ENCODE peak calls at places on chromosomes 12 and 14, in nine cellular contexts. Y, K, X, B, E, A, U, T and D are unnamed samples.

GRCh38 chr12:67355428-67356385 is 86.5 kb downstream of the CAND1 start:
- DNase-seq in Y (peak), K (no peak), X (peak), B (peak), E (peak), A (no peak), U (peak), T (no peak), D (no peak)

GRCh38 chr12:1908758-1909157 is 9.7 kb downstream of the CACNA2D4 start:
- DNase-seq in Y (peak), K (no peak), X (no peak), B (no peak), E (no peak), A (no peak), U (no peak), T (no peak), D (no peak)

GRCh38 chr14:90658541-90658967 is 157.7 kb downstream of the TTC7B start:
- DNase-seq in Y (peak), K (no peak), X (no peak), B (no peak), E (peak), A (no peak), U (peak), T (no peak), D (no peak)

GRCh38 chr14:90592655-90593054 is 195.8 kb downstream of the CALM1 start:
- DNase-seq in Y (no peak), K (no peak), X (no peak), B (no peak), E (no peak), A (no peak), U (no peak), T (no peak), D (no peak)

GRCh38 chr12:120453977-120454376 is 7.7 kb downstream of the GATC start:
- DNase-seq in Y (peak), K (no peak), X (peak), B (peak), E (peak), A (no peak), U (peak), T (no peak), D (no peak)

GRCh38 chr12:6603095-6603567 is 4.0 kb downstream of the CHD4 start:
- DNase-seq in Y (no peak), K (no peak), X (no peak), B (no peak), E (peak), A (peak), U (no peak), T (no peak), D (peak)

GRCh38 chr14:59474172-59474571 is 9.0 kb upstream of the GPR135 start:
- DNase-seq in Y (no peak), K (no peak), X (no peak), B (no peak), E (no peak), A (no peak), U (no peak), T (no peak), D (no peak)

GRCh38 chr12:119929974-119930373 is 52.9 kb upstream of the CIT start:
- DNase-seq in Y (no peak), K (no peak), X (no peak), B (no peak), E (no peak), A (no peak), U (no peak), T (no peak), D (no peak)

GRCh38 chr14:21846227-21846885 is 172.7 kb upstream of the OR4E1 start:
- DNase-seq in Y (peak), K (peak), X (peak), B (peak), E (peak), A (peak), U (peak), T (no peak), D (no peak)

GRCh38 chr12:41407240-41407799 is 219.2 kb downstream of the PDZRN4 start:
- DNase-seq in Y (no peak), K (no peak), X (no peak), B (no peak), E (no peak), A (no peak), U (no peak), T (no peak), D (no peak)

GRCh38 chr12:103632554-103633216 is 45.6 kb downstream of the STAB2 start:
- DNase-seq in Y (peak), K (no peak), X (peak), B (peak), E (peak), A (peak), U (peak), T (no peak), D (peak)

GRCh38 chr12:45612044-45612794 is 117.3 kb upstream of the ARID2 start:
- DNase-seq in Y (no peak), K (no peak), X (no peak), B (no peak), E (no peak), A (no peak), U (no peak), T (peak), D (no peak)

GRCh38 chr12:40145896-40146295 is 40.0 kb upstream of the SLC2A13 start:
- DNase-seq in Y (no peak), K (no peak), X (no peak), B (no peak), E (peak), A (no peak), U (no peak), T (no peak), D (no peak)

GRCh38 chr12:30725739-30726138 is 29.0 kb downstream of the CAPRIN2 start:
- DNase-seq in Y (no peak), K (no peak), X (no peak), B (peak), E (no peak), A (no peak), U (no peak), T (peak), D (no peak)
- TF ChIP-seq CTCF in Y (no peak), K (no peak), X (no peak), B (no peak), E (no peak), A (no peak), U (no peak), T (peak), D (no peak)

GRCh38 chr14:54353266-54353665 is 43.5 kb upstream of the CDKN3 start:
- DNase-seq in Y (no peak), K (no peak), X (peak), B (no peak), E (no peak), A (no peak), U (no peak), T (no peak), D (no peak)

GRCh38 chr14:54354968-54355641 is 41.7 kb upstream of the CDKN3 start:
- DNase-seq in Y (no peak), K (no peak), X (no peak), B (no peak), E (no peak), A (no peak), U (no peak), T (no peak), D (no peak)

GRCh38 chr14:54354096-54354495 is 42.7 kb upstream of the CDKN3 start:
- DNase-seq in Y (no peak), K (no peak), X (peak), B (no peak), E (peak), A (no peak), U (no peak), T (no peak), D (no peak)

GRCh38 chr14:54355698-54356097 is 41.1 kb upstream of the CDKN3 start:
- DNase-seq in Y (no peak), K (no peak), X (no peak), B (no peak), E (no peak), A (no peak), U (no peak), T (no peak), D (no peak)

GRCh38 chr14:54353694-54354093 is 43.1 kb upstream of the CDKN3 start:
- DNase-seq in Y (no peak), K (no peak), X (no peak), B (no peak), E (peak), A (no peak), U (no peak), T (no peak), D (no peak)
- TF ChIP-seq CTCF in Y (no peak), K (no peak), X (no peak), B (no peak), E (no peak), A (no peak), U (no peak), T (no peak), D (no peak)

DNA sequence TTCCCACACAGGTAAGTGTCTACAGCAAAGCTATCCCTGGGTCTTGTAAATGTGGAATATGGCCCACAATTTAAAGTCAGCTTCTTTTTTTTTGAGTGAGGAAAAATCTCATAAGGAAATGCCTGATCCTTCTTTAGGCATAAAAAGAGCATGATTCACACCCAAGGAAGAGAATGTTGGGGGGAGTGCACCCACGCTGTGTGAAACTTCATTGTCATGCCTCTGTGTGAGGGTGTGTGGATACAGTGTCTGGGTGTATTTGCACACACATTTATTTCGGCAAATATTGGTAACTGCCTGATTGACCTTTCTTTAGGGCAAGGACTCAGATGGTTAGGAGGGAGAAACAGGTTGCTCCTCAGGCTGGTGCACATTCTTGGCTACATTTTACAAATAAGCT is 196.8 kb upstream of the STXBP6 start:
- DNase-seq in Y (no peak), K (no peak), X (no peak), B (no peak), E (no peak), A (no peak), U (no peak), T (no peak), D (no peak)
- TF ChIP-seq CTCF in Y (no peak), K (no peak), X (no peak), B (no peak), E (no peak), A (no peak), U (no peak), T (no peak), D (no peak)

GRCh38 chr14:89282191-89282590 is 134.8 kb downstream of the FOXN3 start:
- DNase-seq in Y (no peak), K (no peak), X (no peak), B (no peak), E (no peak), A (no peak), U (no peak), T (no peak), D (no peak)
- TF ChIP-seq CTCF in Y (no peak), K (no peak), X (no peak), B (no peak), E (no peak), A (no peak), U (no peak), T (no peak), D (no peak)

GRCh38 chr12:26274441-26275312 is 79.3 kb downstream of the SSPN start:
- DNase-seq in Y (peak), K (peak), X (peak), B (peak), E (peak), A (peak), U (peak), T (peak), D (peak)
- TF ChIP-seq CTCF in Y (no peak), K (no peak), X (peak), B (peak), E (peak), A (no peak), U (no peak), T (peak), D (no peak)

DNA sequence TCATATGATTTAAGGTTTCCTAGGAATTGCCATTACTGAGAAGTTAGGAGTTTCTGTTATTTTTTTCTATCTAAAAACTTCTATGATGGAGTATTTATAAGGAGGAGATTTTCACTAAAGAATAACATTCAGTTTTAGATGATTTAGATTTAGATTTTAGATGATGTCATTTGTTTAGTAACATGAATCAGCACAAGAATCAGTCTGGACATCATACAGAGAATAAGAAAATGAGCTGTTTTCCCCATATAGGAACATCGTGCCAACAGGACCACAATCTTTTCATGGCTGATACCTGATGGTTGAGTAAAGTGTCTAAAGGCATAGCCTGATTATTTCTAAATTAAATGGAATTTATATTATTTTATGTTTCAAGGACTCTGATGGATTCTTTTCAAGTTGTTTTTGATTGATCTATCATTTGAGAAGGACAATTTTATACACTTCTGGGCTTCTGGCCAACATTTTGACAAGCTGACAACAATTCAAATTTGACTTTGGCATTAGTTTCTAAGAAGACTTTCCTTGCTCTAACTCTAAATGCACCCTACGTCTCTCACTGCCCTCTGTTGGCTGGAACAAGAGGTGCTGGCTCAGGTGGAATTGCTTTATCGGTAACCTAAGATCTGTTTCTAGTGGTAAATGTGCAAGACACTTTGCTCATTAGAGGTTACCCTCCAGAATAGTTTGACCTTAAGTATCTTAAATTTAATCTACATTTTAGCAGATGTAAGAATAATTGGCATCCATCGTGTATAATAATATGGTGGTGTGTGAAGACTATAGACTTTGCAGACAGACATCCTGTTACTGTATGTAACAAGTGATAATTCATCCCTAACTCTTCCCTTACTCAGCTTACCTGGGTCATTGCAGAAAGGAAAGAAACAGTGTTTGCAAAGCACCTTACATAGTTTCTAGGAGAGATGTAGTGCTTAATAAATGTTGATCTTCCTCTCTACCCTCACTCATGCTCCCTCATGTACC is 42.8 kb upstream of the CPSF6 start:
- DNase-seq in Y (no peak), K (no peak), X (peak), B (peak), E (peak), A (peak), U (no peak), T (no peak), D (no peak)
- TF ChIP-seq CTCF in Y (peak), K (no peak), X (peak), B (peak), E (peak), A (peak), U (no peak), T (peak), D (peak)

DNA sequence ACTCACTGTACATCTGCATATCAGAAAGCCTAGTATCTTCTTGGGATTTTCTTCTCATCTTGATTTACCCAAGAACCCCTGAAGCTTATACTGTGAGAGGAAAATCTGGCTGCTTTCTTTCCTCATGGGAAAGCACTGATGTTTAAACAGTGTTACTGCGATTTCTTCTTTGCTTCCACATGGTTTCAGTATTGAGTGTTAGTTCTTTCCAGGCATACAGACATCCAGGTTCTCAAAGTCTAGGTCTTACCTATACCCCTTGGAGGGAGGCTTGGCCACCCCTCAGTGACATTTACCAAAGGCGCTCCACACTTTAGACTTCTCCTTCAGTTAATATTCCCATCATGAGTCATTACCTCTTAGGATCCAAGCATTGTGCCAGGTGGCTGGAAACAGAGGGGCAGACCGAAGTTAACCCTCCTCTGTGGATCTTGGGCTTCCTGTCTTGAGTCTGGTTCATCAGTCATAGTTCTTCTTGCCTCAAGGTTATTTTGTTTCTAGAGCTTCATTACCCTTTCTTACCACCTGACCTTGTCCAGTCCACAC is 79.1 kb downstream of the TMEM117 start:
- DNase-seq in Y (no peak), K (no peak), X (peak), B (peak), E (peak), A (no peak), U (peak), T (no peak), D (no peak)
- TF ChIP-seq CTCF in Y (peak), K (no peak), X (peak), B (peak), E (peak), A (no peak), U (no peak), T (peak), D (no peak)